ENCODE peak calls at places on chromosomes 12 and 14, in nine cellular contexts. V is stomach, C is transverse colon, T is esophagus muscularis mucosa, L is A549, P is ovary, J is suprapubic skin, N is HepG2, B is SK-N-SH. F is an unnamed sample.

GRCh38 chr14:50215416-50215815 is 16.0 kb downstream of the SOS2 start:
- DNase-seq in J (no peak), L (no peak), V (no peak), T (no peak), B (no peak), C (no peak), P (no peak), N (no peak), F (no peak)

GRCh38 chr12:97805086-97805485 is 342.5 kb downstream of the RMST start:
- DNase-seq in L (no peak), T (no peak), J (no peak), P (no peak), N (no peak), C (no peak), B (no peak), V (no peak), F (no peak)

GRCh38 chr14:29217813-29218450 is 451.3 kb downstream of the FOXG1 start:
- DNase-seq in B (no peak), J (no peak), V (no peak), P (no peak), N (peak; percentile 12), T (no peak), L (no peak), C (no peak), F (no peak)

GRCh38 chr12:8668441-8668840 is 5.8 kb upstream of the MFAP5 start:
- DNase-seq in L (no peak), V (no peak), N (no peak), B (no peak), P (no peak), J (no peak), T (no peak), C (no peak), F (no peak)

GRCh38 chr12:93186131-93186530 is 191.6 kb upstream of the NUDT4 start:
- DNase-seq in P (no peak), J (no peak), T (no peak), V (no peak), N (no peak), B (no peak), L (no peak), C (no peak), F (no peak)

GRCh38 chr14:29734732-29735131 is 192.9 kb downstream of the PRKD1 start:
- DNase-seq in L (no peak), C (no peak), V (no peak), P (no peak), T (no peak), J (no peak), N (no peak), B (no peak), F (no peak)

GRCh38 chr12:54521291-54522062 is 23.9 kb downstream of the NCKAP1L start:
- DNase-seq in V (no peak), B (no peak), N (no peak), C (no peak), L (no peak), J (no peak), P (no peak), T (no peak), F (no peak)

GRCh38 chr12:55720071-55720564 is at the start of gene RDH5:
- DNase-seq in P (no peak), T (no peak), B (no peak), V (peak; percentile 87), J (no peak), N (peak; percentile 83), C (peak; percentile 90), L (no peak), F (no peak)

GRCh38 chr12:45050331-45050750 is 558 bp downstream of the DBX2 start:
- DNase-seq in V (no peak), N (no peak), B (no peak), T (no peak), J (no peak), P (no peak), L (no peak), C (no peak), F (no peak)

GRCh38 chr14:33755358-33755757 is 195.5 kb downstream of the EGLN3 start:
- DNase-seq in V (no peak), T (no peak), P (no peak), J (no peak), L (no peak), N (no peak), B (no peak), C (no peak), F (no peak)

GRCh38 chr12:2973566-2973965 is 14.4 kb downstream of the TEAD4 start:
- DNase-seq in N (no peak), B (no peak), L (no peak), C (no peak), J (no peak), V (no peak), P (no peak), T (no peak), F (no peak)

GRCh38 chr14:51540364-51540763 is 111.3 kb upstream of the FRMD6 start:
- DNase-seq in J (no peak), P (no peak), C (no peak), N (no peak), B (no peak), T (no peak), L (no peak), V (no peak), F (no peak)

DNA sequence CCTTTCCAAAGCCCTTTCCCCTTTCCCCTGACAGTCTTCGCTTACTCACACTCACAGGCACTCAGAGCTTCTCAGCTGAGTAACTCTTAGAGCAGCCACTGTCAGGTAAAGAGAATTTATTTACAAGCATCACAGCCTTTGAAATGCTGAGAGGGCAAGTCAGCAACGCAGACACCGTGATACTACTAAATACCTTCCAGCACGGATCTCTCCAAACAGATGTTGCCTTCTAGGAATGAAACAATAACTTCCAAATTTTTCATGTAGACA is 167.8 kb downstream of the FOXN3 start:
- DNase-seq in B (no peak), J (no peak), T (no peak), C (no peak), V (no peak), L (no peak), N (no peak), P (no peak), F (no peak)
- TF ChIP-seq EP300 in B (no peak), J (no peak), T (no peak), C (no peak), V (no peak), L (no peak), N (no peak), P (no peak), F (no peak)

GRCh38 chr12:32846053-32846452 is 50.5 kb downstream of the PKP2 start:
- DNase-seq in C (no peak), N (no peak), T (no peak), L (no peak), B (no peak), J (no peak), V (no peak), P (no peak), F (no peak)

GRCh38 chr12:32839828-32840227 is 56.7 kb downstream of the PKP2 start:
- DNase-seq in T (no peak), L (no peak), B (no peak), C (no peak), P (no peak), N (peak; percentile 15), J (no peak), V (no peak), F (no peak)

GRCh38 chr12:32847287-32847686 is 49.3 kb downstream of the PKP2 start:
- DNase-seq in V (no peak), P (no peak), J (no peak), T (no peak), C (no peak), N (no peak), L (no peak), B (no peak), F (no peak)

GRCh38 chr12:32841061-32841460 is 55.5 kb downstream of the PKP2 start:
- DNase-seq in N (no peak), B (no peak), P (no peak), V (no peak), J (no peak), L (no peak), C (no peak), T (no peak), F (no peak)

DNA sequence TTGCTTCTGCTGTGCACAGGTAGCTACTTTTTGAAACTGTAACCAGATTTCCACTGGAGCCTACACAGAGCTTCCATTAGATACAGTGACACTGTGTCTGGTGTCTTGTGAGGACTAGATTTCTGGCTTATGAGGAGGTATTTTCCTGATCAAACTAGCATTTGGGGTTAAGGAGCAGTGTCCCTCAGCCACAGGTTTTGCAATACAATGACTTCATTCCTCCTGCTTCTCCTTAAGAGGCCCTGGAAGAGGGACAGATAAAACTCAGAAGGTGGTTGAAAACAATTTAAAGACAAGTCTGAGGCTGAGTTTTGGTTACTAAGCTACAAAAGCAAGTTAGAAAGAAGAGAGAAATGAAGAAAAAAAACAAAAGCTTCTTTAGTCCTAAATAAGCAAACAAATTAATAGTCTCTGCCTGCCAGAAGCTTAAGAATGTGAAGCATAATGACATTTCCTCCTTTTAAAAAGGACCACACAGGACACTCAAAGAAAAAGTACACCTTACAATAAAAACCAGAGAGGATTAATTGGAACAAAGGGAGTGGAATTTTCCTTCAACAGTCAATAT is 53.0 kb downstream of the PKP2 start:
- DNase-seq in T (no peak), J (no peak), N (no peak), P (no peak), C (no peak), V (no peak), B (no peak), L (no peak), F (peak; percentile 7)
- H3K27ac ChIP-seq in T (no peak overlapping the region), J (peak overlapping the region; percentile 48), N (no peak overlapping the region), P (no peak overlapping the region), C (no peak overlapping the region), V (no peak overlapping the region), B (no peak overlapping the region), L (no peak overlapping the region), F (peak overlapping the region; percentile 38)

DNA sequence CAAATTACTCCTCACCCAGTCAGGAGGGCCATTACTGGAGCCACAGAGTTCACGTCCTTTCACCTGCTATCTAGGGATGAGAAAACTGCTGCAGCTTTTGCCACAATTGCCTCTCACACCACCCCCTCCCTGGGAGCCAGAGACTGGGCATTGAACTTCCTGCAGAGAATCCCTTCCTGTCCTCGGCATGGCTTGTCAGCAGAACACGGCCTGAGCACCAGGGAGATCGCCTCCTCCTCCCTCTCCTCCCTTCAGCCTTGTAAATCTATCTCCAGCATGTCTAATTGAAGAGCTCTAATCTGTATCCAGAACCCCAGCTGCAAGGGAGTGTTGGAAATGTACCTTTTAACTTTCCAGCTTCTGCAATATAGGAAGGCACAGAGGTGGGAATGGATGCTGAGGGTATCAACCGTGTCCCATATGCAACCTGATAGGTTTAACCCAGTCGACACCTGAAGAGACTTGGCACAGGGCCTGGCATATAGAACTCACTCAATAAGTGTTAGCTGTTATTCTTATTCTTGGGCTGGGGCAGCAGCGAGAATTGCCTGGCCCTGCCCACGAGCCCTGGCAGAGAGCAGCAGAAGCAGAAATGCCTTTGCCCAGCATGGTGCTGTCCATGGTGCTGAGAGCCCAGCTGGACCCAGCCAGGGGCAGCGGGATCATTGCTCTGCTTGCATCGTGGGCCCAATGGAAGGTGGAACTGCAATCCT is 26.8 kb downstream of the TMEM63C start:
- DNase-seq in L (peak; percentile 61), N (peak; percentile 32), T (no peak), C (peak; percentile 64), V (peak; percentile 69), J (no peak), B (peak; percentile 39), P (peak; percentile 67), F (peak; percentile 34)
- TF ChIP-seq EP300 in L (no peak), N (no peak), T (no peak), C (no peak), V (no peak), J (no peak), B (no peak), P (no peak), F (no peak)

DNA sequence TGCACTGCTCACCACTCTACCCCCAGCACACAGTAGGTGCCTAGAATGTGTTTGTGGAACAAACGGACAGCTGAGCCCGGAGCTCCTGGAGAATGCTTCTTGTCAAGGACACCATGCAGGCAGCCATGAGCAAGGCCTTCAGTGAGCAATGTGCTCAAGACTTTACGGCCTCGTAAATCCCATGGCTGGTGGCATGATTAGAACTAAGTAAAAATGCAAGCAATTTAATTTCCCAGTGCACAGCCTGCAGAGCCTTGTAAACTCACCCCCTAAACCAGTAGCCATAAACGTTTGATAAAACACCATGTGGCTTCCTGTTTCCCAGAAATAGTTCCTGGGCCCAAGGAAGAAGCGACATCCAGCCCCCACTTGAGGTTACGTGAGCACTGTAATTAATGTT is 36.5 kb upstream of the FICD start:
- DNase-seq in J (no peak), T (no peak), N (no peak), P (no peak), L (no peak), C (no peak), V (no peak), B (no peak), F (no peak)
- H3K27ac ChIP-seq in J (no peak overlapping the region), T (no peak overlapping the region), N (no peak overlapping the region), P (no peak overlapping the region), L (no peak overlapping the region), C (no peak overlapping the region), V (no peak overlapping the region), B (no peak overlapping the region), F (no peak overlapping the region)

F was measured in tibial nerve.